ENCODE peak calls at places on chromosomes 12 and 14, in eight cellular contexts. One of them, this sample, is unnamed.

GRCh38 chr14:103641181-103641580 is 12.2 kb downstream of the KLC1 start:
- DNase-seq in NCI-H1417: no peak
- DNase-seq in anterior cingulate cortex: no peak
- DNase-seq in bronchial epithelial cell: peak
- DNase-seq in T-helper 17 cell: no peak
- DNase-seq in nephron progenitor cell: no peak
- DNase-seq in cardiac fibroblast: no peak
- DNase-seq in B cell: no peak
- DNase-seq in this sample: no peak

GRCh38 chr14:32300146-32300545 is 29.0 kb upstream of the AKAP6 start:
- DNase-seq in NCI-H1417: no peak
- DNase-seq in T-helper 17 cell: no peak
- DNase-seq in B cell: no peak
- DNase-seq in bronchial epithelial cell: no peak
- DNase-seq in nephron progenitor cell: no peak
- DNase-seq in cardiac fibroblast: no peak
- DNase-seq in anterior cingulate cortex: no peak
- DNase-seq in this sample: no peak

GRCh38 chr12:24960222-24960855 is 11.4 kb upstream of the BCAT1 start:
- DNase-seq in NCI-H1417: no peak
- DNase-seq in bronchial epithelial cell: peak
- DNase-seq in anterior cingulate cortex: peak
- DNase-seq in nephron progenitor cell: peak
- DNase-seq in B cell: peak
- DNase-seq in T-helper 17 cell: no peak
- DNase-seq in cardiac fibroblast: peak
- DNase-seq in this sample: no peak

GRCh38 chr14:88468396-88468795 is 82.9 kb downstream of the SPATA7 start:
- DNase-seq in bronchial epithelial cell: peak
- DNase-seq in NCI-H1417: no peak
- DNase-seq in anterior cingulate cortex: no peak
- DNase-seq in T-helper 17 cell: no peak
- DNase-seq in nephron progenitor cell: no peak
- DNase-seq in cardiac fibroblast: peak
- DNase-seq in B cell: no peak
- DNase-seq in this sample: no peak

GRCh38 chr14:49187799-49188198 is 398.4 kb downstream of the RPS29 start:
- DNase-seq in T-helper 17 cell: no peak
- DNase-seq in anterior cingulate cortex: no peak
- DNase-seq in bronchial epithelial cell: no peak
- DNase-seq in cardiac fibroblast: no peak
- DNase-seq in NCI-H1417: no peak
- DNase-seq in B cell: no peak
- DNase-seq in nephron progenitor cell: no peak
- DNase-seq in this sample: no peak

GRCh38 chr12:57756406-57757341 is 1.8 kb downstream of the MARCHF9 start:
- DNase-seq in cardiac fibroblast: peak
- DNase-seq in nephron progenitor cell: peak
- DNase-seq in anterior cingulate cortex: no peak
- DNase-seq in T-helper 17 cell: peak
- DNase-seq in NCI-H1417: no peak
- DNase-seq in B cell: peak
- DNase-seq in bronchial epithelial cell: no peak
- DNase-seq in this sample: peak

GRCh38 chr12:7695159-7695930 is at the start of gene GDF3:
- DNase-seq in cardiac fibroblast: peak
- DNase-seq in nephron progenitor cell: no peak
- DNase-seq in NCI-H1417: no peak
- DNase-seq in anterior cingulate cortex: no peak
- DNase-seq in B cell: no peak
- DNase-seq in bronchial epithelial cell: no peak
- DNase-seq in T-helper 17 cell: no peak
- DNase-seq in this sample: no peak

GRCh38 chr12:113955109-113955970 is 10.8 kb downstream of the RBM19 start:
- DNase-seq in nephron progenitor cell: peak
- DNase-seq in T-helper 17 cell: no peak
- DNase-seq in B cell: no peak
- DNase-seq in cardiac fibroblast: peak
- DNase-seq in anterior cingulate cortex: no peak
- DNase-seq in NCI-H1417: no peak
- DNase-seq in bronchial epithelial cell: peak
- DNase-seq in this sample: peak

GRCh38 chr12:98062464-98063245 is 452.7 kb upstream of the TMPO start:
- DNase-seq in nephron progenitor cell: no peak
- DNase-seq in B cell: no peak
- DNase-seq in NCI-H1417: no peak
- DNase-seq in T-helper 17 cell: no peak
- DNase-seq in bronchial epithelial cell: no peak
- DNase-seq in cardiac fibroblast: no peak
- DNase-seq in anterior cingulate cortex: no peak
- DNase-seq in this sample: no peak

GRCh38 chr12:116276433-116277216 is 868 bp downstream of the MED13L start:
- DNase-seq in T-helper 17 cell: peak
- DNase-seq in NCI-H1417: peak
- DNase-seq in anterior cingulate cortex: peak
- DNase-seq in bronchial epithelial cell: no peak
- DNase-seq in nephron progenitor cell: peak
- DNase-seq in cardiac fibroblast: peak
- DNase-seq in B cell: peak
- DNase-seq in this sample: peak

GRCh38 chr14:24734917-24735500 is 101.0 kb upstream of the GZMB start:
- DNase-seq in NCI-H1417: peak
- DNase-seq in anterior cingulate cortex: peak
- DNase-seq in cardiac fibroblast: peak
- DNase-seq in bronchial epithelial cell: peak
- DNase-seq in nephron progenitor cell: peak
- DNase-seq in T-helper 17 cell: no peak
- DNase-seq in B cell: peak
- DNase-seq in this sample: peak

GRCh38 chr14:54798465-54799124 is 104.0 kb downstream of the GCH1 start:
- DNase-seq in NCI-H1417: no peak
- DNase-seq in cardiac fibroblast: no peak
- DNase-seq in anterior cingulate cortex: no peak
- DNase-seq in nephron progenitor cell: no peak
- DNase-seq in T-helper 17 cell: no peak
- DNase-seq in B cell: no peak
- DNase-seq in bronchial epithelial cell: no peak
- DNase-seq in this sample: no peak

GRCh38 chr14:23551266-23552028 is at the start of gene ZFHX2:
- DNase-seq in NCI-H1417: peak
- DNase-seq in bronchial epithelial cell: peak
- DNase-seq in nephron progenitor cell: peak
- DNase-seq in cardiac fibroblast: peak
- DNase-seq in B cell: peak
- DNase-seq in anterior cingulate cortex: peak
- DNase-seq in T-helper 17 cell: peak
- DNase-seq in this sample: peak

GRCh38 chr12:34105392-34105933 is 83.2 kb downstream of the ALG10 start:
- DNase-seq in anterior cingulate cortex: no peak
- DNase-seq in bronchial epithelial cell: no peak
- DNase-seq in B cell: no peak
- DNase-seq in NCI-H1417: no peak
- DNase-seq in T-helper 17 cell: no peak
- DNase-seq in nephron progenitor cell: no peak
- DNase-seq in cardiac fibroblast: no peak
- DNase-seq in this sample: no peak

GRCh38 chr14:101025656-101026055 is 122.1 kb upstream of the RTL1 start:
- DNase-seq in NCI-H1417: no peak
- DNase-seq in B cell: no peak
- DNase-seq in anterior cingulate cortex: no peak
- DNase-seq in T-helper 17 cell: no peak
- DNase-seq in cardiac fibroblast: no peak
- DNase-seq in bronchial epithelial cell: no peak
- DNase-seq in nephron progenitor cell: no peak
- DNase-seq in this sample: peak

GRCh38 chr12:51601241-51601640 is 10.2 kb downstream of the SCN8A start:
- DNase-seq in cardiac fibroblast: no peak
- DNase-seq in nephron progenitor cell: no peak
- DNase-seq in B cell: no peak
- DNase-seq in T-helper 17 cell: no peak
- DNase-seq in NCI-H1417: no peak
- DNase-seq in anterior cingulate cortex: no peak
- DNase-seq in bronchial epithelial cell: peak
- DNase-seq in this sample: no peak